ENCODE peak calls at places on chromosomes 2 and 18, in five cellular contexts. D, V, F, X and S are unnamed samples.

GRCh38 chr2:223734346-223734745 is 103.0 kb downstream of the AP1S3 start:
- DNase-seq in D (no peak), V (no peak), F (peak), X (no peak), S (no peak)

GRCh38 chr18:53984021-53984420 is 240.4 kb downstream of the MBD2 start:
- DNase-seq in D (no peak), V (no peak), F (peak), X (no peak), S (no peak)

GRCh38 chr2:231929961-231930600 is 3.9 kb upstream of the NPPC start:
- DNase-seq in D (peak), V (peak), F (peak), X (no peak), S (peak)

GRCh38 chr2:12321886-12322285 is 394.9 kb upstream of the TRIB2 start:
- DNase-seq in D (no peak), V (no peak), F (peak), X (no peak), S (no peak)

GRCh38 chr18:57134564-57135211 is 12.2 kb upstream of the BOD1L2 start:
- DNase-seq in D (no peak), V (peak), F (no peak), X (no peak), S (no peak)

GRCh38 chr2:162545254-162545653 is 201.3 kb downstream of the GCA start:
- DNase-seq in D (no peak), V (no peak), F (no peak), X (no peak), S (no peak)

GRCh38 chr18:28041366-28041765 is 135.6 kb downstream of the CDH2 start:
- DNase-seq in D (no peak), V (no peak), F (peak), X (no peak), S (no peak)

GRCh38 chr2:230312638-230313037 is 14.4 kb upstream of the SP140L start:
- DNase-seq in D (no peak), V (no peak), F (peak), X (no peak), S (no peak)

GRCh38 chr18:13136056-13136688 is 82.4 kb upstream of the LDLRAD4 start:
- DNase-seq in D (peak), V (no peak), F (no peak), X (peak), S (peak)

GRCh38 chr18:23049698-23050373 is 85.4 kb upstream of the CABLES1 start:
- DNase-seq in D (no peak), V (no peak), F (no peak), X (no peak), S (no peak)

GRCh38 chr18:78625446-78625845 is 354.2 kb upstream of the SALL3 start:
- DNase-seq in D (no peak), V (no peak), F (no peak), X (no peak), S (no peak)

GRCh38 chr2:71215447-71215846 is 11.5 kb downstream of the PAIP2B start:
- DNase-seq in D (no peak), V (no peak), F (no peak), X (no peak), S (no peak)

DNA sequence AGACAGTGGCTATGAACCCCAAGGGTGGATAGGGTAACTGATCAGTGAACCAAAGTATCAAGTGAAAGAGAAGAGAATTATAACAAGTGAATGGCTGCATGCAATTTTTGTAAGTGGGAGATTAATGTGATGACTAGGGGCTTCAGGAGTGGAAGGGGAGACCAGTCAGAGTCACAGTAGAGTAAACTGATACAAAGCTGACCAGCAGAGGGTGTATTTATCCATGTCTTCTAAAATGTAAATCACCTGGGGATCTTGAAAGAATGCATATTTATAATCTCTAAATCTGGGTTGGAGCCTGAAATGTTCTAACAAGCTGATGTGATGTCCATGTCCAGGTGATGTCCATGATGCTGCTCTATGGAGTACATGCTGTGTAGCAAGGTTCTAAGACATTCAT is 1351.3 kb upstream of the CHAC2 start:
- DNase-seq in D (no peak), V (no peak), F (no peak), X (no peak), S (no peak)
- TF ChIP-seq CTCF in D (no peak), V (peak), F (no peak), X (no peak), S (no peak)

DNA sequence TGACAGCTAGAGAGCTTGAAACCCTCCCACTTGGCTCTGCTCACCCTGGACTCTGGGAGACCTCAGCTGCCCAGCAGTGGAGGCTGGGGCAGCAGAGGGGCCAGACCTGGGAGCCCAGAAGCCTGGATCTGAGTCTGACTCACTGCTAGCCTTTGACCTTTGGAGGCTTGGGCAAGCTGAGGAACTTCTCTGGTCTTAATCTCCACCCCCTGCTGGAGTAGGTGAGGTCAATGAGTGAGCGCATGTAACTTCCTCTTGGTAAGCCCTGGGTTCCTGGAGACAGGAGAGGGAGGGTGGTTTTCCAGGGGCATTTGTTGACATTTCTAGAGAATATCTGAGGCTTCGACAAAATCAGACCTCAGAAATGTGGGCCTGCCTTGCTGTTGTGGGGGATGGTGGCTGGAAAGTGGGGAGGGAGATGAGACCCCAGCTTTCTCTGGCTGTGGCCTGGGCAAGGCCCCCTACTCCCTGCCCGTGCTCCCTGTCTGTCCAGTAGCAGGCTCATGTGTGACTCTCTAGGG is 73.0 kb upstream of the YWHAQ start:
- DNase-seq in D (no peak), V (peak), F (peak), X (no peak), S (no peak)
- TF ChIP-seq CTCF in D (no peak), V (peak), F (no peak), X (no peak), S (no peak)

DNA sequence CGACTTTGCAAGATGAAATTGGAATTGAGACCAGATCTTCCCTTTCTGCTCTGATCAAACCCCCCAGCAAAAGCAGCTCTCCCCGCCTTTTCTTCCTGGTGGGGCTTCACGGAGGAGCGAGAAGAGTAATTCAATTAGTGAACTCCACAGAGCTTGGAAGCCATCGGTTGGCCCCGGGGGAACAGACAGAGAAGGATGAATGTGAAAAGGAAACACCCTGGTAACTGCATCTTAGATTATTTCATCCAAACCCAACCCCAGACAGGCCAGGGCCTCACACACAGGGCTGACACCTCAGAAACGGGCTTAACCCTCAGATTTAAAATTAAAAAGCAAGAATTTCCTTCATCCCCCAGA is 18.3 kb downstream of the SMAD7 start:
- DNase-seq in D (no peak), V (no peak), F (no peak), X (no peak), S (no peak)
- TF ChIP-seq CTCF in D (no peak), V (no peak), F (no peak), X (no peak), S (no peak)

GRCh38 chr18:58541137-58541788 is 87.6 kb downstream of the ALPK2 start:
- DNase-seq in D (no peak), V (peak), F (peak), X (no peak), S (no peak)
- TF ChIP-seq CTCF in D (peak), V (peak), F (no peak), X (no peak), S (no peak)

GRCh38 chr2:30807249-30807648 is at the start of gene CAPN13:
- DNase-seq in D (no peak), V (peak), F (no peak), X (no peak), S (no peak)
- TF ChIP-seq CTCF in D (no peak), V (peak), F (no peak), X (no peak), S (no peak)

GRCh38 chr2:100236166-100236565 is 86.1 kb downstream of the LONRF2 start:
- DNase-seq in D (no peak), V (peak), F (no peak), X (no peak), S (no peak)

GRCh38 chr2:100238471-100238870 is 83.8 kb downstream of the LONRF2 start:
- DNase-seq in D (no peak), V (peak), F (no peak), X (no peak), S (no peak)

GRCh38 chr2:100235581-100235980 is 86.7 kb downstream of the LONRF2 start:
- DNase-seq in D (no peak), V (no peak), F (no peak), X (no peak), S (no peak)

GRCh38 chr2:100237770-100238169 is 84.5 kb downstream of the LONRF2 start:
- DNase-seq in D (no peak), V (peak), F (no peak), X (no peak), S (no peak)

GRCh38 chr2:100237046-100237615 is 85.2 kb downstream of the LONRF2 start:
- DNase-seq in D (no peak), V (peak), F (no peak), X (no peak), S (no peak)
- TF ChIP-seq CTCF in D (no peak), V (peak), F (no peak), X (no peak), S (no peak)

DNA sequence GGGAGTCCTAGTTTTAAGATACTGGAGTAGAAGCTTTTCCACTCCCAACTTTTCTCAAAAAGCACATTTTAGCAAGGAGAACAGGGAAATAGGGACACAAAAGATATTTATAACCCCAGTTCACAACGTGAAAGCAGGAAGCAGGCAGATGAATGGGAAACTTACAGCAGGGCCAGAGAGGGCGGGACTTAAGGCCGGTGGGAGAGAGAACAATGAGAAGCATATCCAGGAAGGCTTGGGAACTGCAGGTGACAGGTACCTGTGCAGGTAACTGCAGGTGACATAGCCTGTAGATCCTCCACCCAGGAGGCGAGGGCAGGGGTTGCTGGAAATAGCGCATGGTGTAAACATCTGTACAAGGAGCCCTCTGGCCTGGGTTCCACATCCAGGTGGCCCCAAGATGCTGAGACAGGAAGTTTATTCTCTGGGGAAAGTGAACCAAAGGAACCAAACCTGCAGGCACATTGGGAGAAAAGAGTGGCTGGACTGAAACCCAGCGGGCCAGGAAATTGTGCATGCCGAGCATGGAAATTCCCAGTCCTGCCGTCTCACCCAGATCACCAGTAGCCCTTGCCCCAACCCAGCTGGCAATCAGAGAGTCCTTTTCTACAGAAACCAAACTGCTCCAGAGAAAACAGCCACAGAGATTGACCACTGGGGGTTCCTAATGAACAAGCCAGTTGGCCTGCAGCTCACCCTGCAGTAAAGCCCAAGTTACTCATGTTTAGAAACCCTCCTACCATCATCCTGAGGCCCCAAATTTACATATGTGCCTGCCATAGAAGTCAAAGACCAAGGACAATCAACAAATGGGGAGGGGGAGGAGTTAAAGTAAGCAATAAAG is 24.3 kb upstream of the COL6A3 start:
- DNase-seq in D (no peak), V (peak), F (no peak), X (no peak), S (no peak)
- TF ChIP-seq CTCF in D (no peak), V (peak), F (no peak), X (no peak), S (no peak)